ENCODE peak calls at places on chromosome 7, in ten cellular contexts. D is hypothalamus; Y is activated T-cell treated with anti-CD3 and anti-CD28 coated beads, Interleukin-2, amount 50 U/mL, for 4 hours; W is dermis microvascular lymphatic vessel endothelial cell; A is stimulated activated naive CD8-positive, alpha-beta T cell treated with anti-CD3 and anti-CD28 coated beads, Interleukin-15, Interleukin-2, amounts not matched to agents 100 U/mL and 50 U/mL, for 24 hours; J is SHP77; O is GM19239; U is EL; N is endothelial cell of umbilical vein; L is cardiac septum. S is an unnamed sample.

GRCh38 chr7:46811529-46811928 is 770.4 kb downstream of the TNS3 start:
- DNase-seq in Y (no peak), D (no peak), O (no peak), W (no peak), U (peak), A (no peak), L (peak), J (no peak), N (no peak), S (no peak)

GRCh38 chr7:97357459-97357858 is 240.0 kb downstream of the SDHAF3 start:
- DNase-seq in J (no peak), L (no peak), W (no peak), A (no peak), U (no peak), N (no peak), D (no peak), Y (no peak), O (no peak), S (no peak)

GRCh38 chr7:82699773-82700186 is 256.2 kb upstream of the CACNA2D1 start:
- DNase-seq in A (no peak), L (no peak), U (peak), Y (no peak), J (no peak), N (peak), D (no peak), W (peak), O (no peak), S (no peak)

GRCh38 chr7:23357190-23358093 is 58.3 kb downstream of the MALSU1 start:
- DNase-seq in J (no peak), W (peak), Y (no peak), A (no peak), N (peak), D (no peak), L (no peak), O (peak), U (peak), S (no peak)

GRCh38 chr7:158733220-158733519 is 28.6 kb upstream of the NCAPG2 start:
- DNase-seq in N (no peak), U (no peak), D (no peak), J (no peak), Y (no peak), L (no peak), O (no peak), A (no peak), W (no peak), S (no peak)

GRCh38 chr7:44259547-44260457 is 59.0 kb downstream of the YKT6 start:
- DNase-seq in Y (no peak), U (peak), W (peak), A (no peak), O (no peak), N (peak), J (no peak), D (peak), L (no peak), S (peak)

GRCh38 chr7:154744861-154745258 is 258.1 kb downstream of the PAXIP1 start:
- DNase-seq in O (no peak), Y (no peak), L (no peak), W (no peak), D (no peak), U (no peak), J (no peak), N (no peak), A (no peak), S (no peak)

GRCh38 chr7:107128217-107128616 is 40.6 kb upstream of the HBP1 start:
- DNase-seq in O (no peak), L (no peak), W (no peak), Y (no peak), N (no peak), D (no peak), U (no peak), J (no peak), A (no peak), S (no peak)

GRCh38 chr7:2075811-2076210 is 156.9 kb downstream of the MAD1L1 start:
- DNase-seq in J (no peak), O (no peak), U (no peak), D (no peak), N (no peak), A (no peak), Y (no peak), W (no peak), L (no peak), S (no peak)

GRCh38 chr7:32501522-32501921 is 6.2 kb downstream of the AVL9 start:
- DNase-seq in L (no peak), U (peak), A (no peak), O (no peak), N (peak), D (no peak), J (no peak), Y (no peak), W (peak), S (no peak)

GRCh38 chr7:47460251-47460989 is 121.5 kb downstream of the TNS3 start:
- DNase-seq in D (no peak), W (no peak), O (no peak), Y (no peak), N (no peak), L (peak), J (peak), U (no peak), A (no peak), S (no peak)

GRCh38 chr7:78080241-78080640 is 281.7 kb downstream of the PHTF2 start:
- DNase-seq in A (no peak), U (peak), N (no peak), L (no peak), D (no peak), W (no peak), Y (no peak), J (no peak), O (no peak), S (no peak)

GRCh38 chr7:2321020-2321419 is 6.8 kb upstream of the SNX8 start:
- DNase-seq in N (no peak), U (no peak), D (no peak), Y (no peak), L (no peak), J (no peak), W (no peak), A (no peak), O (no peak), S (no peak)

GRCh38 chr7:16026253-16027020 is 340.0 kb upstream of the MEOX2 start:
- DNase-seq in A (no peak), D (no peak), U (peak), L (no peak), W (peak), Y (no peak), O (no peak), J (no peak), N (peak), S (no peak)

GRCh38 chr7:146096994-146097393 is 19.6 kb upstream of the CNTNAP2 start:
- DNase-seq in O (no peak), W (no peak), L (no peak), U (no peak), J (no peak), A (no peak), N (no peak), Y (no peak), D (no peak), S (no peak)

GRCh38 chr7:35677582-35678356 is 17.2 kb downstream of the HERPUD2 start:
- DNase-seq in L (no peak), D (no peak), N (no peak), W (no peak), J (no peak), O (no peak), U (no peak), A (no peak), Y (no peak), S (no peak)

GRCh38 chr7:18753972-18754610 is 258.5 kb downstream of the HDAC9 start:
- DNase-seq in J (no peak), N (no peak), O (no peak), W (no peak), A (no peak), Y (no peak), U (peak), D (no peak), L (no peak), S (no peak)

GRCh38 chr7:106944035-106944665 is 79.1 kb downstream of the PIK3CG start:
- DNase-seq in Y (no peak), U (no peak), N (no peak), D (no peak), J (no peak), A (no peak), O (no peak), L (no peak), W (no peak), S (no peak)

GRCh38 chr7:16989883-16990413 is 108.2 kb upstream of the AGR3 start:
- DNase-seq in N (peak), L (no peak), O (no peak), Y (no peak), W (peak), U (peak), J (peak), A (no peak), D (peak), S (peak)

GRCh38 chr7:108329514-108329913 is 126.7 kb downstream of the NRCAM start:
- DNase-seq in J (no peak), A (no peak), U (no peak), O (no peak), N (no peak), W (no peak), Y (no peak), L (no peak), D (no peak), S (no peak)

GRCh38 chr7:41219276-41219675 is 483.6 kb downstream of the INHBA start:
- DNase-seq in Y (no peak), L (no peak), U (peak), J (no peak), N (no peak), O (no peak), D (no peak), A (no peak), W (no peak), S (no peak)